ENCODE peak calls at places on chromosomes 12 and 14, in four cellular contexts. U is K562, F is WTC11, B is HepG2. Q is an unnamed sample.

GRCh38 chr14:53900499-53900898 is 56.1 kb downstream of the BMP4 start:
- DNase-seq in U (no peak), F (no peak), B (no peak), Q (no peak)

GRCh38 chr12:96907681-96908163 is 665 bp downstream of the NEDD1 start:
- DNase-seq in U (peak), F (no peak), B (peak), Q (peak)

GRCh38 chr12:92146865-92147264 is 1.2 kb upstream of the BTG1 start:
- DNase-seq in U (peak), F (no peak), B (no peak), Q (no peak)

GRCh38 chr12:47908738-47909137 is 3.9 kb upstream of the VDR start:
- DNase-seq in U (no peak), F (no peak), B (no peak), Q (no peak)

GRCh38 chr14:91113829-91114078 is at the start of gene DGLUCY:
- DNase-seq in U (peak), F (no peak), B (no peak), Q (peak)

GRCh38 chr14:72451081-72451972 is 442.6 kb downstream of the DPF3 start:
- DNase-seq in U (no peak), F (no peak), B (no peak), Q (no peak)

GRCh38 chr14:89455412-89455811 is 38.4 kb upstream of the FOXN3 start:
- DNase-seq in U (peak), F (no peak), B (no peak), Q (no peak)

GRCh38 chr12:1065629-1066028 is 74.6 kb downstream of the ERC1 start:
- DNase-seq in U (no peak), F (no peak), B (no peak), Q (no peak)

GRCh38 chr12:32198555-32198954 is 91.9 kb downstream of the BICD1 start:
- DNase-seq in U (no peak), F (no peak), B (no peak), Q (no peak)

GRCh38 chr14:102095231-102095870 is 8.5 kb upstream of the HSP90AA1 start:
- DNase-seq in U (peak), F (no peak), B (no peak), Q (no peak)

GRCh38 chr14:24366664-24367505 is 1.1 kb upstream of the NFATC4 start:
- DNase-seq in U (peak), F (peak), B (peak), Q (peak)

GRCh38 chr14:24952851-24953666 is 96.9 kb downstream of the STXBP6 start:
- DNase-seq in U (peak), F (peak), B (peak), Q (peak)

GRCh38 chr14:95652690-95653089 is 33.5 kb upstream of the TCL1B start:
- DNase-seq in U (no peak), F (no peak), B (no peak), Q (no peak)

GRCh38 chr12:108967869-108968540 is 52.9 kb downstream of the SVOP start:
- DNase-seq in U (peak), F (no peak), B (peak), Q (peak)

GRCh38 chr14:103624860-103625259 is 4.2 kb upstream of the KLC1 start:
- DNase-seq in U (peak), F (no peak), B (peak), Q (no peak)

GRCh38 chr12:9999016-9999415 is at the start of gene CLEC1B:
- DNase-seq in U (no peak), F (no peak), B (no peak), Q (no peak)

GRCh38 chr12:113295846-113296556 is 38.9 kb downstream of the SLC8B1 start:
- DNase-seq in U (no peak), F (no peak), B (no peak), Q (no peak)

GRCh38 chr12:19779393-19780056 is 340.2 kb downstream of the AEBP2 start:
- DNase-seq in U (no peak), F (peak), B (no peak), Q (no peak)

GRCh38 chr12:47773062-47773857 is at the start of gene SLC48A1:
- DNase-seq in U (peak), F (peak), B (peak), Q (peak)

GRCh38 chr12:120138366-120138765 is 21.8 kb upstream of the RAB35 start:
- DNase-seq in U (no peak), F (no peak), B (no peak), Q (no peak)

GRCh38 chr14:93009471-93010117 is 86.6 kb downstream of the CHGA start:
- DNase-seq in U (no peak), F (no peak), B (no peak), Q (no peak)

GRCh38 chr14:53879022-53879686 is 77.5 kb downstream of the BMP4 start:
- DNase-seq in U (no peak), F (no peak), B (no peak), Q (no peak)

GRCh38 chr12:101863971-101864370 is 13.4 kb upstream of the DRAM1 start:
- DNase-seq in U (no peak), F (no peak), B (no peak), Q (no peak)

GRCh38 chr12:131040491-131040890 is 86.8 kb downstream of the ADGRD1 start:
- DNase-seq in U (no peak), F (no peak), B (no peak), Q (no peak)

GRCh38 chr12:45687081-45688015 is 42.2 kb upstream of the ARID2 start:
- DNase-seq in U (no peak), F (no peak), B (no peak), Q (no peak)

GRCh38 chr14:36664322-36665193 is 2.9 kb downstream of the PAX9 start:
- DNase-seq in U (no peak), F (no peak), B (no peak), Q (no peak)
- TF ChIP-seq SP1 in U (no peak), F (no peak), B (no peak), Q (no peak)

DNA sequence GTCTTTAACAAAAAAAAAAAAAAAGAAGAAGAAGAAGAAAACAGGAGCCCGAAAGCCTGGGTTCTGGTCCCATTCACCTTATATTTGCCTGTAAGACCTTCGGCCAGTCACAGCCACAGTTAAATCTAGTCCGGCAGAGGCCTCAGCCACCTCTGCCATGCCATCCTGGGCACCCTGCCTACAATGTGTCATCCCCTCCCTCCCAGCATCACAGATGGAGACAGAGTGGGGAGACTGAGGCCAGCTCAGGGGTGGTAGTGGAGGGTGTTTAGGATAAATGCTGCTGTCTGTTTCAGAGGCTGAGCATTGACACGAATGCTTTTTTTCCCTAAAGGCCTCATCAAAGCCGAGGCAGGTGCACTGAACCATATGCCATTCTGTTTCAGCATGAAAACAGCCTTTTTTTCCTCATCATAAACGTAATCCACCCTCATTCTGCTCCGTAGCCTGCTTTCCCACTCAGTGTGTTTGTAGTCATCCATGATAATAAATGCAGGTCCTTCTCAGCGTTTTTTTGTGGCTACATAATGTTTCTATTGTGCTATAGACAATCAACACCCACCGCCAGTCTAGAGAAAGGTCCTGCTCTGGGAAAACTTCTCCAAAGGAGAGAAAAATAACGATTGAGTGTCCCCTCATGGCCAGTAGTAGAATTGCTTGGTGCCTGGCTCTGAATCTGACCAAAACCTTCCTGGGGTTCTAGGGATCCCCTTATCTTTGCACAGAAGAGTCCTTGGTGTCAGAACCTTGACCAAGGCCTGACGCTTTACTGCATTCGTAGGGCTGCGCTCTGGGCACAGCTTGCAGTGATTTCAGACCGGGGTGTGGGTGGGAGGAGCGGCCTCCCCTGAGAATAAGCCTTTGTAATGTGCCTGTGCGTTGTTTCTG is 41.1 kb upstream of the TSPAN9 start:
- DNase-seq in U (peak), F (no peak), B (no peak), Q (no peak)
- TF ChIP-seq ELF4 in U (no peak), F (no peak), B (no peak), Q (no peak)

GRCh38 chr14:84202486-84202885 is 1327.5 kb upstream of the FLRT2 start:
- DNase-seq in U (no peak), F (no peak), B (no peak), Q (no peak)

GRCh38 chr14:84197704-84198103 is 1332.2 kb upstream of the FLRT2 start:
- DNase-seq in U (no peak), F (no peak), B (no peak), Q (no peak)
- TF ChIP-seq SP1 in U (no peak), F (no peak), B (no peak), Q (no peak)

GRCh38 chr14:49550284-49551184 is 35.6 kb downstream of the RPS29 start:
- DNase-seq in U (no peak), F (no peak), B (peak), Q (no peak)
- TF ChIP-seq ELF4 in U (no peak), F (no peak), B (no peak), Q (no peak)